ENCODE peak calls at places on chromosomes 2 and 18, in five cellular contexts. One of them, this sample, is unnamed.

GRCh38 chr2:21291281-21291825 is 167.6 kb downstream of the TDRD15 start:
- DNase-seq in pancreas: no peak
- DNase-seq in Peyer's patch: no peak
- DNase-seq in breast epithelium: no peak
- DNase-seq in heart right ventricle: no peak
- DNase-seq in this sample: no peak

GRCh38 chr2:71460595-71461303 is 7.4 kb downstream of the DYSF start:
- DNase-seq in pancreas: no peak
- DNase-seq in Peyer's patch: no peak
- DNase-seq in breast epithelium: no peak
- DNase-seq in heart right ventricle: peak; percentile 41
- DNase-seq in this sample: no peak

GRCh38 chr2:160271166-160272086 is 71.4 kb upstream of the ITGB6 start:
- DNase-seq in pancreas: peak; percentile 25
- DNase-seq in Peyer's patch: no peak
- DNase-seq in breast epithelium: no peak
- DNase-seq in heart right ventricle: no peak
- DNase-seq in this sample: no peak

GRCh38 chr2:235095569-235095968 is 143.8 kb downstream of the SH3BP4 start:
- DNase-seq in pancreas: no peak
- DNase-seq in Peyer's patch: no peak
- DNase-seq in breast epithelium: no peak
- DNase-seq in heart right ventricle: no peak
- DNase-seq in this sample: no peak

GRCh38 chr2:109339519-109339991 is 210.6 kb downstream of the SH3RF3 start:
- DNase-seq in pancreas: no peak
- DNase-seq in Peyer's patch: no peak
- DNase-seq in breast epithelium: no peak
- DNase-seq in heart right ventricle: no peak
- DNase-seq in this sample: no peak

GRCh38 chr2:71681626-71682025 is 228.3 kb downstream of the DYSF start:
- DNase-seq in pancreas: no peak
- DNase-seq in Peyer's patch: no peak
- DNase-seq in breast epithelium: no peak
- DNase-seq in heart right ventricle: no peak
- DNase-seq in this sample: no peak

GRCh38 chr18:34222025-34222395 is 2.7 kb downstream of the NOL4 start:
- DNase-seq in pancreas: no peak
- DNase-seq in Peyer's patch: no peak
- DNase-seq in breast epithelium: no peak
- DNase-seq in heart right ventricle: no peak
- DNase-seq in this sample: no peak

GRCh38 chr2:178266445-178266844 is 72.1 kb downstream of the OSBPL6 start:
- DNase-seq in pancreas: no peak
- DNase-seq in Peyer's patch: no peak
- DNase-seq in breast epithelium: no peak
- DNase-seq in heart right ventricle: no peak
- DNase-seq in this sample: no peak

GRCh38 chr2:60515751-60516226 is 37.7 kb downstream of the BCL11A start:
- DNase-seq in pancreas: no peak
- DNase-seq in Peyer's patch: peak; percentile 47
- DNase-seq in breast epithelium: no peak
- DNase-seq in heart right ventricle: no peak
- DNase-seq in this sample: no peak

GRCh38 chr2:127859712-127860085 is 1.7 kb upstream of the POLR2D start:
- DNase-seq in pancreas: peak; percentile 84
- DNase-seq in Peyer's patch: peak; percentile 89
- DNase-seq in breast epithelium: peak; percentile 68
- DNase-seq in heart right ventricle: peak; percentile 26
- DNase-seq in this sample: peak; percentile 69

GRCh38 chr2:60565472-60565871 is 12.0 kb upstream of the BCL11A start:
- DNase-seq in pancreas: no peak
- DNase-seq in Peyer's patch: peak; percentile 63
- DNase-seq in breast epithelium: no peak
- DNase-seq in heart right ventricle: no peak
- DNase-seq in this sample: no peak

GRCh38 chr2:204853905-204854304 is 308.6 kb downstream of the PARD3B start:
- DNase-seq in pancreas: no peak
- DNase-seq in Peyer's patch: no peak
- DNase-seq in breast epithelium: no peak
- DNase-seq in heart right ventricle: no peak
- DNase-seq in this sample: no peak

GRCh38 chr2:38092196-38092902 is 16.4 kb upstream of the CYP1B1 start:
- DNase-seq in pancreas: no peak
- DNase-seq in Peyer's patch: no peak
- DNase-seq in breast epithelium: no peak
- DNase-seq in heart right ventricle: no peak
- DNase-seq in this sample: no peak

GRCh38 chr18:37251679-37252078 is 313.9 kb downstream of the CELF4 start:
- DNase-seq in pancreas: peak; percentile 59
- DNase-seq in Peyer's patch: no peak
- DNase-seq in breast epithelium: no peak
- DNase-seq in heart right ventricle: no peak
- DNase-seq in this sample: no peak

GRCh38 chr2:84792856-84793522 is 87.9 kb downstream of the TRABD2A start:
- DNase-seq in pancreas: no peak
- DNase-seq in Peyer's patch: no peak
- DNase-seq in breast epithelium: no peak
- DNase-seq in heart right ventricle: no peak
- DNase-seq in this sample: no peak

GRCh38 chr2:67294218-67294617 is 102.9 kb upstream of the ETAA1 start:
- DNase-seq in pancreas: no peak
- DNase-seq in Peyer's patch: no peak
- DNase-seq in breast epithelium: no peak
- DNase-seq in heart right ventricle: no peak
- DNase-seq in this sample: no peak

GRCh38 chr18:32450874-32451273 is 19.8 kb downstream of the GAREM1 start:
- DNase-seq in pancreas: no peak
- DNase-seq in Peyer's patch: no peak
- DNase-seq in breast epithelium: no peak
- DNase-seq in heart right ventricle: no peak
- DNase-seq in this sample: no peak

GRCh38 chr18:9082763-9083510 is 19.6 kb upstream of the NDUFV2 start:
- DNase-seq in pancreas: no peak
- DNase-seq in Peyer's patch: no peak
- DNase-seq in breast epithelium: no peak
- DNase-seq in heart right ventricle: no peak
- DNase-seq in this sample: no peak

GRCh38 chr18:76922107-76922506 is 99.8 kb downstream of the ZNF236 start:
- DNase-seq in pancreas: peak; percentile 15
- DNase-seq in Peyer's patch: peak; percentile 61
- DNase-seq in breast epithelium: no peak
- DNase-seq in heart right ventricle: peak; percentile 31
- DNase-seq in this sample: peak; percentile 38

GRCh38 chr2:71277536-71278103 is 50.7 kb upstream of the PAIP2B start:
- DNase-seq in pancreas: peak; percentile 17
- DNase-seq in Peyer's patch: peak; percentile 22
- DNase-seq in breast epithelium: no peak
- DNase-seq in heart right ventricle: peak; percentile 64
- DNase-seq in this sample: no peak

GRCh38 chr2:9473985-9474360 is 378 bp upstream of the IAH1 start:
- DNase-seq in pancreas: peak; percentile 45
- DNase-seq in Peyer's patch: peak; percentile 62
- DNase-seq in breast epithelium: peak; percentile 34
- DNase-seq in heart right ventricle: peak; percentile 54
- DNase-seq in this sample: peak; percentile 59

GRCh38 chr18:59056706-59057492 is 82.8 kb upstream of the SEC11C start:
- DNase-seq in pancreas: peak; percentile 62
- DNase-seq in Peyer's patch: peak; percentile 66
- DNase-seq in breast epithelium: peak; percentile 46
- DNase-seq in heart right ventricle: peak; percentile 82
- DNase-seq in this sample: peak; percentile 19

GRCh38 chr18:38933322-38933721 is 1367.7 kb upstream of the CELF4 start:
- DNase-seq in pancreas: no peak
- DNase-seq in Peyer's patch: no peak
- DNase-seq in breast epithelium: no peak
- DNase-seq in heart right ventricle: no peak
- DNase-seq in this sample: no peak

GRCh38 chr2:7725132-7725849 is 808.1 kb downstream of the RNF144A start:
- DNase-seq in pancreas: no peak
- DNase-seq in Peyer's patch: no peak
- DNase-seq in breast epithelium: no peak
- DNase-seq in heart right ventricle: no peak
- DNase-seq in this sample: no peak

GRCh38 chr2:121088251-121089004 is 196.6 kb downstream of the TFCP2L1 start:
- DNase-seq in pancreas: no peak
- DNase-seq in Peyer's patch: no peak
- DNase-seq in breast epithelium: no peak
- DNase-seq in heart right ventricle: peak; percentile 62
- DNase-seq in this sample: no peak

GRCh38 chr2:200786826-200787225 is 24.9 kb upstream of the BZW1 start:
- DNase-seq in pancreas: no peak
- DNase-seq in Peyer's patch: no peak
- DNase-seq in breast epithelium: no peak
- DNase-seq in heart right ventricle: no peak
- DNase-seq in this sample: no peak

GRCh38 chr2:173522356-173522755 is 167.7 kb downstream of the CDCA7 start:
- DNase-seq in pancreas: no peak
- DNase-seq in Peyer's patch: no peak
- DNase-seq in breast epithelium: no peak
- DNase-seq in heart right ventricle: no peak
- DNase-seq in this sample: no peak

GRCh38 chr2:228688007-228688645 is 506.6 kb upstream of the SPHKAP start:
- DNase-seq in pancreas: no peak
- DNase-seq in Peyer's patch: no peak
- DNase-seq in breast epithelium: no peak
- DNase-seq in heart right ventricle: no peak
- DNase-seq in this sample: no peak

GRCh38 chr2:231455222-231455621 is 9.1 kb downstream of the NCL start:
- DNase-seq in pancreas: no peak
- DNase-seq in Peyer's patch: no peak
- DNase-seq in breast epithelium: no peak
- DNase-seq in heart right ventricle: no peak
- DNase-seq in this sample: no peak

GRCh38 chr2:231450548-231450989 is 13.7 kb downstream of the NCL start:
- DNase-seq in pancreas: no peak
- DNase-seq in Peyer's patch: no peak
- DNase-seq in breast epithelium: no peak
- DNase-seq in heart right ventricle: no peak
- DNase-seq in this sample: no peak

GRCh38 chr2:231455890-231456289 is 8.4 kb downstream of the NCL start:
- DNase-seq in pancreas: no peak
- DNase-seq in Peyer's patch: no peak
- DNase-seq in breast epithelium: no peak
- DNase-seq in heart right ventricle: no peak
- DNase-seq in this sample: no peak

GRCh38 chr2:231454361-231454791 is 9.9 kb downstream of the NCL start:
- DNase-seq in pancreas: no peak
- DNase-seq in Peyer's patch: no peak
- DNase-seq in breast epithelium: no peak
- DNase-seq in heart right ventricle: no peak
- DNase-seq in this sample: no peak

GRCh38 chr2:231452799-231453508 is 11.3 kb downstream of the NCL start:
- DNase-seq in pancreas: no peak
- DNase-seq in Peyer's patch: no peak
- DNase-seq in breast epithelium: no peak
- DNase-seq in heart right ventricle: no peak
- DNase-seq in this sample: no peak
- H3K27ac ChIP-seq in pancreas: no peak overlapping the region
- H3K27ac ChIP-seq in Peyer's patch: no peak overlapping the region
- H3K27ac ChIP-seq in breast epithelium: no peak overlapping the region
- H3K27ac ChIP-seq in heart right ventricle: no peak overlapping the region
- H3K27ac ChIP-seq in this sample: no peak overlapping the region

DNA sequence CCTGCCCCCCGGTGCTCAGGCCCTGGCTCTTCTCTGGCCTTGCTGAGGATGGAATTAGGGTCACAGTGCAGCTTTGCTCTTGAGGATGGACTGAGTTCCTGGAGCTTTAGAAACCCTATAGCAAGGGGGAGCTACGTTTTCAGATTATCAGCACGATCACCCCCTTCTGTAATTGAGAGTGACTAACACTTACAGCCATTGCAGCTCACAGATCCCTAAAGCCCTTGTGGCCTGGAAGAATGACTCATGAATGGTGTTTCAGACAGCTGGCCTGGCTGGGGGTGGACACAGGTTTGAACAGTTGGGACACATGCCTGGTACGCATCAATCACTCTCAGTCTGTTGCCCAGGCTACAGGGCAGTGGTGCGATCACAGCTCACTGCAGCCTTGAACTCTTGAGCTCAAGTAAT is 79.7 kb upstream of the IGFBP5 start:
- DNase-seq in pancreas: peak; percentile 33
- DNase-seq in Peyer's patch: no peak
- DNase-seq in breast epithelium: no peak
- DNase-seq in heart right ventricle: peak; percentile 24
- DNase-seq in this sample: no peak
- TF ChIP-seq CTCF in pancreas: no peak
- TF ChIP-seq CTCF in Peyer's patch: no peak
- TF ChIP-seq CTCF in breast epithelium: no peak
- TF ChIP-seq CTCF in heart right ventricle: no peak
- TF ChIP-seq CTCF in this sample: no peak

GRCh38 chr18:23523429-23524212 is 20.3 kb downstream of the RMC1 start:
- DNase-seq in pancreas: no peak
- DNase-seq in Peyer's patch: no peak
- DNase-seq in breast epithelium: no peak
- DNase-seq in heart right ventricle: no peak
- DNase-seq in this sample: no peak
- H3K27ac ChIP-seq in pancreas: no peak overlapping the region
- H3K27ac ChIP-seq in Peyer's patch: no peak overlapping the region
- H3K27ac ChIP-seq in breast epithelium: peak overlapping the region; percentile 80
- H3K27ac ChIP-seq in heart right ventricle: no peak overlapping the region
- H3K27ac ChIP-seq in this sample: no peak overlapping the region

GRCh38 chr2:219642465-219643083 is 15.1 kb downstream of the SLC4A3 start:
- DNase-seq in pancreas: peak; percentile 96
- DNase-seq in Peyer's patch: peak; percentile 90
- DNase-seq in breast epithelium: peak; percentile 96
- DNase-seq in heart right ventricle: peak; percentile 95
- DNase-seq in this sample: peak; percentile 87
- TF ChIP-seq CTCF in pancreas: peak; percentile 97
- TF ChIP-seq CTCF in Peyer's patch: peak; percentile 100
- TF ChIP-seq CTCF in breast epithelium: peak; percentile 100
- TF ChIP-seq CTCF in heart right ventricle: peak; percentile 99
- TF ChIP-seq CTCF in this sample: peak; percentile 99

GRCh38 chr2:43707255-43707654 is 31.0 kb upstream of the C1GALT1C1L start:
- DNase-seq in pancreas: no peak
- DNase-seq in Peyer's patch: no peak
- DNase-seq in breast epithelium: no peak
- DNase-seq in heart right ventricle: peak; percentile 32
- DNase-seq in this sample: no peak
- H3K27ac ChIP-seq in pancreas: no peak overlapping the region
- H3K27ac ChIP-seq in Peyer's patch: no peak overlapping the region
- H3K27ac ChIP-seq in breast epithelium: peak overlapping the region; percentile 9
- H3K27ac ChIP-seq in heart right ventricle: peak overlapping the region; percentile 66
- H3K27ac ChIP-seq in this sample: no peak overlapping the region

GRCh38 chr2:189681203-189681602 is 6.7 kb downstream of the ANKAR start:
- DNase-seq in pancreas: no peak
- DNase-seq in Peyer's patch: no peak
- DNase-seq in breast epithelium: no peak
- DNase-seq in heart right ventricle: no peak
- DNase-seq in this sample: no peak

GRCh38 chr2:189679224-189679623 is 4.8 kb downstream of the ANKAR start:
- DNase-seq in pancreas: no peak
- DNase-seq in Peyer's patch: no peak
- DNase-seq in breast epithelium: no peak
- DNase-seq in heart right ventricle: no peak
- DNase-seq in this sample: no peak

GRCh38 chr2:189673661-189674373 is 653 bp upstream of the ANKAR start:
- DNase-seq in pancreas: no peak
- DNase-seq in Peyer's patch: no peak
- DNase-seq in breast epithelium: no peak
- DNase-seq in heart right ventricle: no peak
- DNase-seq in this sample: no peak

GRCh38 chr2:189674374-189675112 is at the start of gene ANKAR:
- DNase-seq in pancreas: peak; percentile 93
- DNase-seq in Peyer's patch: peak; percentile 84
- DNase-seq in breast epithelium: peak; percentile 59
- DNase-seq in heart right ventricle: peak; percentile 92
- DNase-seq in this sample: peak; percentile 66

GRCh38 chr2:189676471-189676870 is 2.0 kb downstream of the ANKAR start:
- DNase-seq in pancreas: no peak
- DNase-seq in Peyer's patch: no peak
- DNase-seq in breast epithelium: no peak
- DNase-seq in heart right ventricle: no peak
- DNase-seq in this sample: no peak
- TF ChIP-seq CTCF in pancreas: no peak
- TF ChIP-seq CTCF in Peyer's patch: no peak
- TF ChIP-seq CTCF in breast epithelium: no peak
- TF ChIP-seq CTCF in heart right ventricle: no peak
- TF ChIP-seq CTCF in this sample: no peak

This sample was measured in CD4-positive, alpha-beta T cell.